ENCODE peak calls at places on chromosome 5, in four cellular contexts. F is neural progenitor cell, K is right lobe of liver, W is suprapubic skin. C is an unnamed sample. For H3K4me1, the result is how much of the 10 kb centered on the place peaks cover.

GRCh38 chr5:151700816-151701215 is 14.1 kb upstream of the SPARC start:
- DNase-seq in F (no peak), K (no peak), W (no peak), C (no peak)

GRCh38 chr5:111914957-111915356 is 158.0 kb upstream of the NREP start:
- DNase-seq in F (peak), K (no peak), W (no peak), C (no peak)

GRCh38 chr5:137595680-137596079 is 96.6 kb upstream of the SPOCK1 start:
- DNase-seq in F (no peak), K (no peak), W (no peak), C (no peak)

GRCh38 chr5:115402822-115403577 is 106.5 kb upstream of the CCDC112 start:
- DNase-seq in F (no peak), K (no peak), W (no peak), C (no peak)

GRCh38 chr5:124402144-124402581 is 344.3 kb downstream of the ZNF608 start:
- DNase-seq in F (no peak), K (no peak), W (no peak), C (peak)

GRCh38 chr5:177402271-177403043 is 2.0 kb upstream of the PFN3 start:
- DNase-seq in F (peak), K (no peak), W (no peak), C (peak)

GRCh38 chr5:142409253-142409594 is 84.4 kb upstream of the SPRY4 start:
- DNase-seq in F (no peak), K (no peak), W (peak), C (no peak)

GRCh38 chr5:5344051-5344571 is 78.4 kb upstream of the ICE1 start:
- DNase-seq in F (no peak), K (no peak), W (no peak), C (no peak)

GRCh38 chr5:77990020-77990419 is 213.9 kb upstream of the TBCA start:
- DNase-seq in F (peak), K (no peak), W (no peak), C (no peak)

GRCh38 chr5:130801963-130802362 is 363.1 kb downstream of the HINT1 start:
- DNase-seq in F (no peak), K (no peak), W (no peak), C (no peak)

GRCh38 chr5:6392571-6392970 is 14.2 kb upstream of the MED10 start:
- DNase-seq in F (no peak), K (no peak), W (no peak), C (no peak)

GRCh38 chr5:37637165-37637845 is 202.5 kb downstream of the GDNF start:
- DNase-seq in F (no peak), K (no peak), W (no peak), C (no peak)

GRCh38 chr5:168765220-168766037 is 186.3 kb upstream of the PANK3 start:
- DNase-seq in F (no peak), K (no peak), W (no peak), C (no peak)

GRCh38 chr5:122156724-122157325 is 27.5 kb downstream of the ZNF474 start:
- DNase-seq in F (peak), K (no peak), W (no peak), C (peak)

GRCh38 chr5:178437296-178438075 is 152.7 kb downstream of the COL23A1 start:
- DNase-seq in F (no peak), K (no peak), W (no peak), C (no peak)

GRCh38 chr5:74903165-74903787 is 37.1 kb upstream of the FAM169A start:
- DNase-seq in F (peak), K (peak), W (no peak), C (peak)

GRCh38 chr5:33277061-33277460 is 163.7 kb upstream of the TARS1 start:
- DNase-seq in F (no peak), K (no peak), W (no peak), C (no peak)

GRCh38 chr5:95881833-95882232 is 59.3 kb upstream of the GLRX start:
- DNase-seq in F (no peak), K (no peak), W (no peak), C (peak)

GRCh38 chr5:10632110-10632903 is 68.4 kb downstream of the ANKRD33B start:
- DNase-seq in F (no peak), K (no peak), W (no peak), C (no peak)

GRCh38 chr5:157263586-157264090 is 2.3 kb upstream of the CYFIP2 start:
- DNase-seq in F (no peak), K (no peak), W (no peak), C (no peak)

GRCh38 chr5:87298687-87299362 is 31.1 kb downstream of the RASA1 start:
- DNase-seq in F (no peak), K (no peak), W (no peak), C (no peak)

GRCh38 chr5:21154526-21154925 is 1166.5 kb upstream of the CDH18 start:
- DNase-seq in F (no peak), K (no peak), W (no peak), C (peak)

GRCh38 chr5:107067391-107067790 is 603.3 kb downstream of the EFNA5 start:
- DNase-seq in F (peak), K (peak), W (no peak), C (no peak)

GRCh38 chr5:2710910-2711309 is 40.6 kb downstream of the IRX2 start:
- DNase-seq in F (no peak), K (no peak), W (no peak), C (no peak)

GRCh38 chr5:80799573-80799972 is 144.8 kb upstream of the DHFR start:
- DNase-seq in F (no peak), K (no peak), W (no peak), C (no peak)

GRCh38 chr5:148457183-148457620 is 73.4 kb downstream of the FBXO38 start:
- DNase-seq in F (peak), K (no peak), W (no peak), C (no peak)

GRCh38 chr5:76426391-76426802 is 23.3 kb downstream of the IQGAP2 start:
- DNase-seq in F (peak), K (no peak), W (no peak), C (no peak)

GRCh38 chr5:154370730-154371334 is 75.0 kb upstream of the SAP30L start:
- DNase-seq in F (no peak), K (no peak), W (no peak), C (no peak)

GRCh38 chr5:5456858-5457257 is 34.4 kb downstream of the ICE1 start:
- DNase-seq in F (no peak), K (no peak), W (no peak), C (peak)

GRCh38 chr5:54186912-54187445 is 123.4 kb downstream of the ARL15 start:
- DNase-seq in F (peak), K (no peak), W (no peak), C (no peak)

GRCh38 chr5:143186623-143187022 is 216.9 kb downstream of the NR3C1 start:
- DNase-seq in F (no peak), K (no peak), W (no peak), C (no peak)

GRCh38 chr5:168365581-168366081 is 74.2 kb downstream of the WWC1 start:
- DNase-seq in F (peak), K (no peak), W (no peak), C (peak)

GRCh38 chr5:92868442-92868841 is 712.6 kb downstream of the NR2F1-AS1 start:
- DNase-seq in F (no peak), K (no peak), W (no peak), C (no peak)

GRCh38 chr5:175894805-175895204 is 23.4 kb downstream of the CPLX2 start:
- DNase-seq in F (no peak), K (no peak), W (no peak), C (no peak)

GRCh38 chr5:172875372-172876279 is 41.6 kb downstream of the ERGIC1 start:
- DNase-seq in F (no peak), K (no peak), W (no peak), C (peak)

GRCh38 chr5:178825444-178825843 is 34.3 kb upstream of the ZNF354B start:
- DNase-seq in F (no peak), K (no peak), W (no peak), C (no peak)

GRCh38 chr5:137498736-137499505 is at the start of gene SPOCK1:
- DNase-seq in F (peak), K (peak), W (peak), C (peak)

GRCh38 chr5:66828046-66828550 is 231.9 kb downstream of the MAST4 start:
- DNase-seq in F (peak), K (no peak), W (no peak), C (no peak)
- H3K4me3 ChIP-seq in F (peak), K (peak), W (peak), C (peak)

DNA sequence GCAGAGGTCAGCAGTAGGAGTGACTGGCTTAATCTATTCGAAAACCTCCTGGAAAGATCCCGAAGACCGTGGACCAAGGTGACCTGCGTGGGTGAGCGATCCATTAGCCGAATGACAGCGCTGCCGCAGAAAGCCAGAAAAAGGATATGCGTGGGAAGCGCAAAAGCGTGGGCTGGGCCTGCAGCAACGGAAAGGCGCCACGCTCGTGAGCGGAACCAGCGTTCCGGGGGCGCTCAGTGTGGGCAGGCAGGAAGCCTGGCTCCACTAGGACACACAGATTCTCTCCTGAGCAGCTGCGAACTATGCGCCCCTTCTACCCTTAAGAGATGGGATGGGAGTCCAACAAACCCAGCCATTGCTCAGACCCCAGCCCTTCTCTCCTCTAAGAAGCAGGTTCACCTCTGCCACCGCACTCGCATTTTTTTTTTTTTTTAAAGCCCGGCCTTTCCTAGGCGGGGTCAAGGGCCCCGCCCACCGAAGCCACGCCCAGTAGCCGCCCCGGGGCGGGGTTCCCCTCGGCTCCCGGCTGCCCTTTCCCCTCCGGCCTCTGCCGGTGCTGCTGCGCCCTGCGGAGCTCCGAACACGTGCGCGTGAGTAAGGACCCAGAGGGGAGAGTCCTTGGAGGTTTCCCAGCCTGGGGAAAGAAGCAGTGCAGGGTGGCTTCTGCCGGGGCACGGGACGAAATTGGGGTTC is 19.8 kb upstream of the MATR3 start:
- DNase-seq in F (peak), K (peak), W (peak), C (peak)
- TF ChIP-seq CTCF in F (no peak), K (no peak), W (no peak), C (no peak)

GRCh38 chr5:132389453-132390286 is 20.2 kb downstream of the SLC22A5 start:
- DNase-seq in F (no peak), K (no peak), W (no peak), C (peak)

GRCh38 chr5:132392978-132393825 is 23.7 kb downstream of the SLC22A5 start:
- DNase-seq in F (no peak), K (no peak), W (no peak), C (no peak)

GRCh38 chr5:132392411-132392810 is 22.9 kb downstream of the SLC22A5 start:
- DNase-seq in F (no peak), K (no peak), W (no peak), C (no peak)

GRCh38 chr5:132391870-132392269 is 22.4 kb downstream of the SLC22A5 start:
- DNase-seq in F (no peak), K (no peak), W (no peak), C (no peak)

GRCh38 chr5:132391247-132391646 is 21.7 kb downstream of the SLC22A5 start:
- DNase-seq in F (no peak), K (no peak), W (no peak), C (no peak)
- H3K4me1 ChIP-seq in F (under half), K (under half), W (half or more), C (under half)

GRCh38 chr5:72558383-72558782 is 51.2 kb upstream of the ZNF366 start:
- DNase-seq in F (no peak), K (no peak), W (no peak), C (no peak)

GRCh38 chr5:72555871-72556270 is 48.7 kb upstream of the ZNF366 start:
- DNase-seq in F (peak), K (no peak), W (no peak), C (no peak)

GRCh38 chr5:72557147-72557501 is 49.9 kb upstream of the ZNF366 start:
- DNase-seq in F (no peak), K (no peak), W (no peak), C (no peak)

GRCh38 chr5:72556351-72557146 is 49.3 kb upstream of the ZNF366 start:
- DNase-seq in F (peak), K (peak), W (peak), C (no peak)

DNA sequence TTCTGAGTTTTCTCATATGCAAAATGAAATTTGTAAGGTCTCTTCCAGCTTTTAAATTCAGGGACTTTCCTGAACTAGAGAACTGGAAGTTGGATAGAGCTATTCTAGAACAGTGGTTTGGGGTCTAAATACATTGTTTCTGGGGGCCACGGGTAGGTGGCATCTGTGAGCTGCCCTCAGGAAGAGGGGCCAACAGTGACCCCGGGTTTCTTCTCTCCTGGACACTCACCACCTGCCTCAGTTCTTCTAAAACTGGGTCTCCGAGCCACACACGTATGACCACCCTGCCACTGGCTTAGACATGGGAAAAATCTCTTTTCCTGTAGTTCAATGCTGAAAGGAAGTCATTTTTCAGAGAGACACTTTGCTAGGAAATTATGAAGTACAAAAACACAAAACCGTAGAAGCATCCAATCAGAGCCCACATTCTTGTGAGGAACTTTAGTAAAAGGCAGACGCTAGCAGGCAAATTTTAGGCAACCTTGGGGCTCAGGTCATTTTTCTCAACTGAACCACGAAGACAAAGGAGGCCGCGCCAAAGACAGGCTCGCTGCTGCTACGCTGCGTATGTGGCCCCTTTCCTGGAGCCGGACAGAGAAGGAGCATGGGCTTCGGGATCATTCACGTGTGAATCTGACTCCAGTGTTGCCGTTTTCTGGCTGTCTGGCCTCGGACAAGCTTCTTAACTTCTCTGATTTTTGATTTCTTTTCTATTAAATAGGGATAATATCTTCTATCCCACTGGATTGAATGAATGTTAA is 50.5 kb upstream of the ZNF366 start:
- DNase-seq in F (no peak), K (no peak), W (no peak), C (no peak)
- H3K4me3 ChIP-seq in F (no peak), K (no peak), W (no peak), C (no peak)

DNA sequence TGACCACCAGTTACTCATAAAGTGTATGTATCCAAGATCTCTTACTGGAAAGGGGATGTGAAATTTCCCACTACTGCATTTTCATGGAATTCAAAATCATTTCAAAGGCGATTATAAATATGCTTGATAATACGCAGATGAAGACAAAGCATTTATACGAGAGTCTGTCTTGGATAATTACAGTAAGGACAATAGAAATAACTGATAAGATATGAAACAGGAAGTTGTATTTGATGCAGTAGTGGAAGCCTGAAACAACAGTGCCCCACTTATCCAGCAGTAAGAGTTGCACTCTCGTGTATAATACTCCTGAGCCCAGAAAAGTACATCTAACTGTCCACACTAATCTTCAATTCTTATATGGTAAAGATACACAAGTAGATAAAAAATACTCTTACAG is 188.7 kb upstream of the POU5F2 start:
- DNase-seq in F (no peak), K (no peak), W (no peak), C (no peak)
- TF ChIP-seq CTCF in F (no peak), K (no peak), W (no peak), C (no peak)

DNA sequence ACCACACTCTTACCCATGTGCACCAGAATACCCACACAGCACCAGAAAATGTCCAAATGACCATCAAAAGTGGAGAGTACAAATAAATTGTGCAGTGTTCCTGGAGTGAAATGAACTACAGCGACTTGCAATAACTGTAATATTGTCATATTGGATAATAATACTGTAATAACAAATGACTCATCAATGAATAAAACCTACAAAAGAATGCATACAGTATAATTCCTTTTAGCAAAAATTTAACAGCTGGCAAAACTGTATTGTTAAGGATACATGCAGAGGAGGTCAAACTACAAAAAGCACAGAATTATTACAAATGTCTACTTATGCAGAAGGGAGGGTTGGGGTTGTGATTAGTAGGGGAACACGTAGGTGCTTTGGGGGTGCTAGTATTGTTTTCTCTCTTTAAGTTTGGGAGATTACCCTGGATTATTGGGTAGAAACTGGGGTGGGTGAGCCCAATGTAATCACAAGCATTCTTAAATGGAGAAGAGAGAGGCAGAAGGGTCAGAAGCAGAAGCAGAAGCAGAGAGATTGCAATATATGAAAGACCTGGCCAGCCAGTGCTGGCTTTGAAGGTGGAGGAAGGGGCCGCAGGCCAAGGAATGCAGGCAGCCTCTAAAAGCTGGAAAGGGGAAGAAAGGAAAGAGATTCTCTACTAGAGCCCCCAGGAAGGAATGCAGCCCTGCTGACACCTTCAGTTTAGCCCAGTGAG is 21.8 kb downstream of the IRF1 start:
- DNase-seq in F (no peak), K (no peak), W (peak), C (no peak)
- H3K4me1 ChIP-seq in F (under half), K (half or more), W (under half), C (under half)

C was measured in mammary epithelial cell.